ENCODE peak calls at places on chromosome 3, in five cellular contexts. One of them, this sample, is unnamed.
A peak's percentile ranks its signal among the peaks of the same experiment; 100 is the strongest.

GRCh38 chr3:33636125-33636855 is 81.8 kb downstream of the CLASP2 start:
- DNase-seq in IMR-90: peak; percentile 78
- DNase-seq in lower lobe of right lung: no peak
- DNase-seq in H9: no peak
- DNase-seq in left ventricle myocardium inferior: no peak
- DNase-seq in this sample: no peak

GRCh38 chr3:120506828-120507774 is 56.3 kb upstream of the FSTL1 start:
- DNase-seq in IMR-90: peak; percentile 60
- DNase-seq in lower lobe of right lung: no peak
- DNase-seq in H9: no peak
- DNase-seq in left ventricle myocardium inferior: no peak
- DNase-seq in this sample: no peak

GRCh38 chr3:72068621-72069020 is 283.7 kb upstream of the PROK2 start:
- DNase-seq in IMR-90: peak; percentile 7
- DNase-seq in lower lobe of right lung: no peak
- DNase-seq in H9: no peak
- DNase-seq in left ventricle myocardium inferior: no peak
- DNase-seq in this sample: no peak

GRCh38 chr3:15796771-15797599 is 794 bp downstream of the ANKRD28 start:
- DNase-seq in IMR-90: peak; percentile 77
- DNase-seq in lower lobe of right lung: no peak
- DNase-seq in H9: no peak
- DNase-seq in left ventricle myocardium inferior: no peak
- DNase-seq in this sample: no peak

GRCh38 chr3:14235003-14235876 is 56.6 kb downstream of the LSM3 start:
- DNase-seq in IMR-90: no peak
- DNase-seq in lower lobe of right lung: no peak
- DNase-seq in H9: no peak
- DNase-seq in left ventricle myocardium inferior: no peak
- DNase-seq in this sample: peak; percentile 79

GRCh38 chr3:8319935-8320634 is 181.5 kb upstream of the LMCD1 start:
- DNase-seq in IMR-90: peak; percentile 77
- DNase-seq in lower lobe of right lung: no peak
- DNase-seq in H9: no peak
- DNase-seq in left ventricle myocardium inferior: no peak
- DNase-seq in this sample: no peak

GRCh38 chr3:197261164-197261509 is 37.3 kb downstream of the DLG1 start:
- DNase-seq in IMR-90: no peak
- DNase-seq in lower lobe of right lung: no peak
- DNase-seq in H9: no peak
- DNase-seq in left ventricle myocardium inferior: no peak
- DNase-seq in this sample: no peak

GRCh38 chr3:190865419-190865818 is 2.9 kb upstream of the GMNC start:
- DNase-seq in IMR-90: no peak
- DNase-seq in lower lobe of right lung: no peak
- DNase-seq in H9: no peak
- DNase-seq in left ventricle myocardium inferior: no peak
- DNase-seq in this sample: no peak

GRCh38 chr3:180680097-180680430 is 775 bp upstream of the CCDC39 start:
- DNase-seq in IMR-90: peak; percentile 18
- DNase-seq in lower lobe of right lung: no peak
- DNase-seq in H9: peak; percentile 64
- DNase-seq in left ventricle myocardium inferior: no peak
- DNase-seq in this sample: no peak

GRCh38 chr3:164377466-164377865 is 700.8 kb downstream of the SI start:
- DNase-seq in IMR-90: no peak
- DNase-seq in lower lobe of right lung: no peak
- DNase-seq in H9: no peak
- DNase-seq in left ventricle myocardium inferior: no peak
- DNase-seq in this sample: no peak

GRCh38 chr3:187737401-187738088 is 7.7 kb downstream of the BCL6 start:
- DNase-seq in IMR-90: peak; percentile 65
- DNase-seq in lower lobe of right lung: peak; percentile 88
- DNase-seq in H9: peak; percentile 56
- DNase-seq in left ventricle myocardium inferior: peak; percentile 79
- DNase-seq in this sample: peak; percentile 83

GRCh38 chr3:15097889-15098288 is 1.1 kb downstream of the RBSN start:
- DNase-seq in IMR-90: no peak
- DNase-seq in lower lobe of right lung: no peak
- DNase-seq in H9: no peak
- DNase-seq in left ventricle myocardium inferior: no peak
- DNase-seq in this sample: no peak

GRCh38 chr3:10319251-10319650 is 1.7 kb downstream of the SEC13 start:
- DNase-seq in IMR-90: no peak
- DNase-seq in lower lobe of right lung: no peak
- DNase-seq in H9: no peak
- DNase-seq in left ventricle myocardium inferior: no peak
- DNase-seq in this sample: no peak

GRCh38 chr3:129625071-129625874 is 18.8 kb upstream of the PLXND1 start:
- DNase-seq in IMR-90: no peak
- DNase-seq in lower lobe of right lung: peak; percentile 44
- DNase-seq in H9: peak; percentile 78
- DNase-seq in left ventricle myocardium inferior: peak; percentile 23
- DNase-seq in this sample: peak; percentile 61

GRCh38 chr3:80215191-80215590 is 447.4 kb upstream of the ROBO1 start:
- DNase-seq in IMR-90: no peak
- DNase-seq in lower lobe of right lung: no peak
- DNase-seq in H9: peak; percentile 45
- DNase-seq in left ventricle myocardium inferior: no peak
- DNase-seq in this sample: no peak

GRCh38 chr3:194711913-194712312 is 26.2 kb downstream of the FAM43A start:
- DNase-seq in IMR-90: peak; percentile 91
- DNase-seq in lower lobe of right lung: no peak
- DNase-seq in H9: no peak
- DNase-seq in left ventricle myocardium inferior: no peak
- DNase-seq in this sample: no peak

GRCh38 chr3:148625991-148626390 is 71.7 kb upstream of the AGTR1 start:
- DNase-seq in IMR-90: no peak
- DNase-seq in lower lobe of right lung: no peak
- DNase-seq in H9: no peak
- DNase-seq in left ventricle myocardium inferior: no peak
- DNase-seq in this sample: no peak

GRCh38 chr3:43014990-43015389 is 35.9 kb downstream of the GASK1A start:
- DNase-seq in IMR-90: no peak
- DNase-seq in lower lobe of right lung: no peak
- DNase-seq in H9: no peak
- DNase-seq in left ventricle myocardium inferior: no peak
- DNase-seq in this sample: no peak

GRCh38 chr3:149352556-149352955 is 19.1 kb upstream of the TM4SF18 start:
- DNase-seq in IMR-90: peak; percentile 58
- DNase-seq in lower lobe of right lung: peak; percentile 79
- DNase-seq in H9: peak; percentile 88
- DNase-seq in left ventricle myocardium inferior: peak; percentile 36
- DNase-seq in this sample: peak; percentile 54

GRCh38 chr3:182212479-182213076 is 500.9 kb downstream of the SOX2 start:
- DNase-seq in IMR-90: peak; percentile 22
- DNase-seq in lower lobe of right lung: no peak
- DNase-seq in H9: peak; percentile 78
- DNase-seq in left ventricle myocardium inferior: peak; percentile 17
- DNase-seq in this sample: no peak

GRCh38 chr3:107988464-107989156 is 102.2 kb downstream of the CD47 start:
- DNase-seq in IMR-90: peak; percentile 47
- DNase-seq in lower lobe of right lung: peak; percentile 85
- DNase-seq in H9: no peak
- DNase-seq in left ventricle myocardium inferior: peak; percentile 49
- DNase-seq in this sample: peak; percentile 76

GRCh38 chr3:140499114-140499757 is 178.6 kb upstream of the TRIM42 start:
- DNase-seq in IMR-90: no peak
- DNase-seq in lower lobe of right lung: no peak
- DNase-seq in H9: no peak
- DNase-seq in left ventricle myocardium inferior: no peak
- DNase-seq in this sample: no peak

GRCh38 chr3:18883553-18883952 is 264.8 kb upstream of the KCNH8 start:
- DNase-seq in IMR-90: no peak
- DNase-seq in lower lobe of right lung: no peak
- DNase-seq in H9: no peak
- DNase-seq in left ventricle myocardium inferior: no peak
- DNase-seq in this sample: no peak

GRCh38 chr3:80230954-80231353 is 463.2 kb upstream of the ROBO1 start:
- DNase-seq in IMR-90: no peak
- DNase-seq in lower lobe of right lung: no peak
- DNase-seq in H9: no peak
- DNase-seq in left ventricle myocardium inferior: no peak
- DNase-seq in this sample: no peak

GRCh38 chr3:73786346-73786807 is 161.6 kb upstream of the PDZRN3 start:
- DNase-seq in IMR-90: peak; percentile 97
- DNase-seq in lower lobe of right lung: no peak
- DNase-seq in H9: no peak
- DNase-seq in left ventricle myocardium inferior: no peak
- DNase-seq in this sample: no peak

GRCh38 chr3:42129014-42129953 is 38.1 kb downstream of the TRAK1 start:
- DNase-seq in IMR-90: peak; percentile 30
- DNase-seq in lower lobe of right lung: no peak
- DNase-seq in H9: no peak
- DNase-seq in left ventricle myocardium inferior: no peak
- DNase-seq in this sample: no peak

GRCh38 chr3:4776980-4777581 is 202.2 kb upstream of the BHLHE40 start:
- DNase-seq in IMR-90: no peak
- DNase-seq in lower lobe of right lung: no peak
- DNase-seq in H9: no peak
- DNase-seq in left ventricle myocardium inferior: no peak
- DNase-seq in this sample: no peak

GRCh38 chr3:196207159-196207832 is 3.9 kb downstream of the ZDHHC19 start:
- DNase-seq in IMR-90: no peak
- DNase-seq in lower lobe of right lung: peak; percentile 74
- DNase-seq in H9: no peak
- DNase-seq in left ventricle myocardium inferior: no peak
- DNase-seq in this sample: no peak

GRCh38 chr3:132549890-132550578 is 47.0 kb upstream of the ACKR4 start:
- DNase-seq in IMR-90: peak; percentile 83
- DNase-seq in lower lobe of right lung: no peak
- DNase-seq in H9: no peak
- DNase-seq in left ventricle myocardium inferior: no peak
- DNase-seq in this sample: no peak

GRCh38 chr3:43256714-43257461 is 29.5 kb upstream of the SNRK start:
- DNase-seq in IMR-90: no peak
- DNase-seq in lower lobe of right lung: no peak
- DNase-seq in H9: no peak
- DNase-seq in left ventricle myocardium inferior: no peak
- DNase-seq in this sample: no peak

GRCh38 chr3:155870133-155870944 is at the start of gene GMPS:
- DNase-seq in IMR-90: peak; percentile 89
- DNase-seq in lower lobe of right lung: peak; percentile 96
- DNase-seq in H9: peak; percentile 97
- DNase-seq in left ventricle myocardium inferior: peak; percentile 94
- DNase-seq in this sample: peak; percentile 97

GRCh38 chr3:37897763-37898162 is 36.1 kb downstream of the CTDSPL start:
- DNase-seq in IMR-90: no peak
- DNase-seq in lower lobe of right lung: no peak
- DNase-seq in H9: no peak
- DNase-seq in left ventricle myocardium inferior: no peak
- DNase-seq in this sample: no peak

DNA sequence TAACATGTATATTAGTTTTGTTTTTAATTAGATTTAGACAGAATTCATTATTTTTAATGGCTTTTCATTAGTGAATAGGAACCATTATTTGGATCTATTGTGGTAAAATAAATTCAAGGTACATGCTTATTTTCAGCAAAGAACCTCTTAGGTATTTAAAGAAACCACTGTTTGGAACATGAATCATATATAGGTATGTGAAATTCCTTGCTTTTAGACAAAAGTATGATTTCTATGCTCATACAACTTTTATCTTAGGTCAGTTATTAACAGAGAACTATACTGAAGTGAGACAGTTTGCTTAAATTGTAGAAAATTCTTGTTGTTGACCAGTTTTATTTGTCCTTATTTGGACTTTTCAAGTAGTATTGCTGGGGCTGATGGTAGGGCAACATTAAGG is 389.9 kb downstream of the FEZF2 start:
- DNase-seq in IMR-90: peak; percentile 4
- DNase-seq in lower lobe of right lung: no peak
- DNase-seq in H9: no peak
- DNase-seq in left ventricle myocardium inferior: no peak
- DNase-seq in this sample: no peak
- H3K4me1 ChIP-seq in IMR-90: peaks cover 8% of the 10 kb centered on the region
- H3K4me1 ChIP-seq in lower lobe of right lung: peaks cover 5% of the 10 kb centered on the region
- H3K4me1 ChIP-seq in H9: peaks cover 3% of the 10 kb centered on the region
- H3K4me1 ChIP-seq in left ventricle myocardium inferior: peaks cover 48% of the 10 kb centered on the region
- H3K4me1 ChIP-seq in this sample: no peaks in the 10 kb centered on the region

DNA sequence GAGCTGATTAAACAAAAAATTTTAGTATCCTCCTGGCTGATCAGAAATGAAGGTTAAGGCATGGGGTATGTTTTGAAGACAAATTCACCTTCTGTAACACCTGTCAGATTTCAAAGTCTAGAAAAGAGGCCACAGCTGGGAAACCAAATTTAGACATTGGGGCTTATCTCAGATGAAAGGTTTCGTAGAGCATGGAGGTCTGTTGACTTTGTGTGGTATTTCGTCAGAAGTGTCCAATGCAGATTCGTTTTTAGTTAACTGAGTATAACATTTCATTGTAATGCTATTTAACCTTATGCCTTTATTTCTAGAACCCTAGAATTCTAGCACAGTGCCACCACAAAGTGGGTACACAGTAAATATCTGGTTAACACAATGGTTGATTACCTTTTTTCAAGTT is 61.7 kb downstream of the FNDC3B start:
- DNase-seq in IMR-90: no peak
- DNase-seq in lower lobe of right lung: no peak
- DNase-seq in H9: no peak
- DNase-seq in left ventricle myocardium inferior: no peak
- DNase-seq in this sample: no peak
- H3K4me1 ChIP-seq in IMR-90: peaks cover 15% of the 10 kb centered on the region
- H3K4me1 ChIP-seq in lower lobe of right lung: peaks cover 97% of the 10 kb centered on the region
- H3K4me1 ChIP-seq in H9: peaks cover 6% of the 10 kb centered on the region
- H3K4me1 ChIP-seq in left ventricle myocardium inferior: peaks cover 100% of the 10 kb centered on the region
- H3K4me1 ChIP-seq in this sample: peaks cover 31% of the 10 kb centered on the region

GRCh38 chr3:20012164-20012563 is at the start of gene PP2D1:
- DNase-seq in IMR-90: no peak
- DNase-seq in lower lobe of right lung: no peak
- DNase-seq in H9: no peak
- DNase-seq in left ventricle myocardium inferior: no peak
- DNase-seq in this sample: no peak

GRCh38 chr3:20013396-20013795 is 1.3 kb upstream of the PP2D1 start:
- DNase-seq in IMR-90: no peak
- DNase-seq in lower lobe of right lung: no peak
- DNase-seq in H9: no peak
- DNase-seq in left ventricle myocardium inferior: no peak
- DNase-seq in this sample: no peak

GRCh38 chr3:20008646-20009045 is 3.4 kb downstream of the PP2D1 start:
- DNase-seq in IMR-90: no peak
- DNase-seq in lower lobe of right lung: no peak
- DNase-seq in H9: no peak
- DNase-seq in left ventricle myocardium inferior: no peak
- DNase-seq in this sample: no peak

GRCh38 chr3:20007960-20008359 is 4.1 kb downstream of the PP2D1 start:
- DNase-seq in IMR-90: no peak
- DNase-seq in lower lobe of right lung: no peak
- DNase-seq in H9: no peak
- DNase-seq in left ventricle myocardium inferior: no peak
- DNase-seq in this sample: no peak
- H3K4me1 ChIP-seq in IMR-90: no peaks in the 10 kb centered on the region
- H3K4me1 ChIP-seq in lower lobe of right lung: no peaks in the 10 kb centered on the region
- H3K4me1 ChIP-seq in H9: no peaks in the 10 kb centered on the region
- H3K4me1 ChIP-seq in left ventricle myocardium inferior: no peaks in the 10 kb centered on the region
- H3K4me1 ChIP-seq in this sample: no peaks in the 10 kb centered on the region

DNA sequence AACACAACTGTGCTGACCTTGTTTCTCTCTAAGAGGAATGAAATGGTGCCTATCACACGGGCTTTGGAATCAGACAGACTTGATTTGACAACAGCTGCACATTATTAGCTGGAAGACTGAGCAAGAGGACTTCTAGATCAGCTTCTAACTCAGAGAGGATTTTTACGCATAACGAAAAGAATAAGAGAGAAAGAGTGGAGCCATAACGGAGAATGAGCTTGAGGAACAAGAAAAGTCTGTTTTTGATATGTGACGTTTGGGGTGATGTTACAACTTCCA is 16.0 kb downstream of the HEG1 start:
- DNase-seq in IMR-90: no peak
- DNase-seq in lower lobe of right lung: no peak
- DNase-seq in H9: no peak
- DNase-seq in left ventricle myocardium inferior: no peak
- DNase-seq in this sample: no peak
- H3K4me1 ChIP-seq in IMR-90: peaks cover 34% of the 10 kb centered on the region
- H3K4me1 ChIP-seq in lower lobe of right lung: peaks cover 80% of the 10 kb centered on the region
- H3K4me1 ChIP-seq in H9: peaks cover 4% of the 10 kb centered on the region
- H3K4me1 ChIP-seq in left ventricle myocardium inferior: peaks cover 85% of the 10 kb centered on the region
- H3K4me1 ChIP-seq in this sample: peaks cover 6% of the 10 kb centered on the region

This sample was measured in mucosa of descending colon.